ENCODE peak calls at places on chromosomes 16 and 17, in four cellular contexts. One of them, this sample, is unnamed.

GRCh38 chr16:87297918-87298631 is 19.1 kb downstream of the C16orf95 start:
- DNase-seq in dermis microvascular lymphatic vessel endothelial cell: no peak
- DNase-seq in stimulated activated CD4-positive, alpha-beta T cell treated with anti-CD3 and anti-CD28 coated beads, Interleukin-15, amount 100 ng/mL, for 1 hour: peak; percentile 11
- DNase-seq in GM04503: no peak
- DNase-seq in this sample: no peak

GRCh38 chr17:50055055-50055425 is 870 bp upstream of the ITGA3 start:
- DNase-seq in stimulated activated CD4-positive, alpha-beta T cell treated with anti-CD3 and anti-CD28 coated beads, Interleukin-15, amount 100 ng/mL, for 1 hour: no peak
- DNase-seq in GM04503: no peak
- DNase-seq in dermis microvascular lymphatic vessel endothelial cell: no peak
- DNase-seq in this sample: peak; percentile 82

GRCh38 chr17:67770539-67770938 is 52.8 kb downstream of the NOL11 start:
- DNase-seq in GM04503: no peak
- DNase-seq in stimulated activated CD4-positive, alpha-beta T cell treated with anti-CD3 and anti-CD28 coated beads, Interleukin-15, amount 100 ng/mL, for 1 hour: no peak
- DNase-seq in dermis microvascular lymphatic vessel endothelial cell: no peak
- DNase-seq in this sample: no peak

GRCh38 chr17:19541445-19541844 is 7.8 kb downstream of the SLC47A1 start:
- DNase-seq in stimulated activated CD4-positive, alpha-beta T cell treated with anti-CD3 and anti-CD28 coated beads, Interleukin-15, amount 100 ng/mL, for 1 hour: no peak
- DNase-seq in GM04503: no peak
- DNase-seq in dermis microvascular lymphatic vessel endothelial cell: no peak
- DNase-seq in this sample: no peak

GRCh38 chr16:76583466-76583865 is 306.3 kb downstream of the CNTNAP4 start:
- DNase-seq in dermis microvascular lymphatic vessel endothelial cell: no peak
- DNase-seq in GM04503: no peak
- DNase-seq in stimulated activated CD4-positive, alpha-beta T cell treated with anti-CD3 and anti-CD28 coated beads, Interleukin-15, amount 100 ng/mL, for 1 hour: no peak
- DNase-seq in this sample: no peak

GRCh38 chr16:9053006-9053601 is 38.3 kb upstream of the HAPSTR1 start:
- DNase-seq in stimulated activated CD4-positive, alpha-beta T cell treated with anti-CD3 and anti-CD28 coated beads, Interleukin-15, amount 100 ng/mL, for 1 hour: no peak
- DNase-seq in GM04503: no peak
- DNase-seq in dermis microvascular lymphatic vessel endothelial cell: peak; percentile 5
- DNase-seq in this sample: no peak

GRCh38 chr16:31130336-31130812 is 5.2 kb downstream of the PRSS8 start:
- DNase-seq in GM04503: no peak
- DNase-seq in dermis microvascular lymphatic vessel endothelial cell: no peak
- DNase-seq in stimulated activated CD4-positive, alpha-beta T cell treated with anti-CD3 and anti-CD28 coated beads, Interleukin-15, amount 100 ng/mL, for 1 hour: no peak
- DNase-seq in this sample: peak; percentile 85

GRCh38 chr16:64250866-64251265 is 871.0 kb downstream of the CDH11 start:
- DNase-seq in stimulated activated CD4-positive, alpha-beta T cell treated with anti-CD3 and anti-CD28 coated beads, Interleukin-15, amount 100 ng/mL, for 1 hour: no peak
- DNase-seq in GM04503: no peak
- DNase-seq in dermis microvascular lymphatic vessel endothelial cell: no peak
- DNase-seq in this sample: no peak

GRCh38 chr17:73283841-73284282 is 22.2 kb upstream of the CPSF4L start:
- DNase-seq in stimulated activated CD4-positive, alpha-beta T cell treated with anti-CD3 and anti-CD28 coated beads, Interleukin-15, amount 100 ng/mL, for 1 hour: no peak
- DNase-seq in dermis microvascular lymphatic vessel endothelial cell: no peak
- DNase-seq in GM04503: no peak
- DNase-seq in this sample: no peak

GRCh38 chr17:42553161-42553818 is 567 bp downstream of the HSD17B1 start:
- DNase-seq in stimulated activated CD4-positive, alpha-beta T cell treated with anti-CD3 and anti-CD28 coated beads, Interleukin-15, amount 100 ng/mL, for 1 hour: no peak
- DNase-seq in GM04503: no peak
- DNase-seq in dermis microvascular lymphatic vessel endothelial cell: no peak
- DNase-seq in this sample: no peak

GRCh38 chr16:29126057-29126494 is 141.2 kb downstream of the LAT start:
- DNase-seq in GM04503: no peak
- DNase-seq in stimulated activated CD4-positive, alpha-beta T cell treated with anti-CD3 and anti-CD28 coated beads, Interleukin-15, amount 100 ng/mL, for 1 hour: no peak
- DNase-seq in dermis microvascular lymphatic vessel endothelial cell: no peak
- DNase-seq in this sample: peak; percentile 60

GRCh38 chr17:7438050-7438614 is 1.2 kb upstream of the FGF11 start:
- DNase-seq in stimulated activated CD4-positive, alpha-beta T cell treated with anti-CD3 and anti-CD28 coated beads, Interleukin-15, amount 100 ng/mL, for 1 hour: peak; percentile 64
- DNase-seq in dermis microvascular lymphatic vessel endothelial cell: no peak
- DNase-seq in GM04503: no peak
- DNase-seq in this sample: peak; percentile 81

GRCh38 chr16:48081656-48082055 is 74.1 kb downstream of the ABCC12 start:
- DNase-seq in GM04503: peak; percentile 82
- DNase-seq in stimulated activated CD4-positive, alpha-beta T cell treated with anti-CD3 and anti-CD28 coated beads, Interleukin-15, amount 100 ng/mL, for 1 hour: no peak
- DNase-seq in dermis microvascular lymphatic vessel endothelial cell: no peak
- DNase-seq in this sample: no peak